ENCODE peak calls at places on chromosomes 2 and 18, in nine cellular contexts. B is foreskin fibroblast, E is spleen, F is cardiac muscle cell, N is kidney epithelial cell, Q is PC-9, Z is NB4, M is tibial artery, T is right lobe of liver. D is an unnamed sample.

GRCh38 chr2:55809875-55810620 is 113.5 kb downstream of the EFEMP1 start:
- DNase-seq in B (peak), E (no peak), F (peak), N (no peak), Q (peak), Z (no peak), M (peak), T (peak), D (no peak)

GRCh38 chr18:26436176-26437031 is 111.9 kb downstream of the KCTD1 start:
- DNase-seq in B (peak), E (no peak), F (peak), N (peak), Q (peak), Z (no peak), M (no peak), T (no peak), D (no peak)

GRCh38 chr2:109258905-109259540 is 130.0 kb downstream of the SH3RF3 start:
- DNase-seq in B (no peak), E (peak), F (no peak), N (no peak), Q (no peak), Z (no peak), M (peak), T (no peak), D (no peak)

GRCh38 chr18:5543854-5544389 is at the start of gene EPB41L3:
- DNase-seq in B (no peak), E (peak), F (peak), N (no peak), Q (no peak), Z (no peak), M (no peak), T (peak), D (no peak)

GRCh38 chr2:82839046-82839445 is 1620.0 kb downstream of the SUCLG1 start:
- DNase-seq in B (no peak), E (no peak), F (no peak), N (no peak), Q (no peak), Z (no peak), M (no peak), T (no peak), D (no peak)

GRCh38 chr18:23071285-23071684 is 64.0 kb upstream of the CABLES1 start:
- DNase-seq in B (no peak), E (peak), F (peak), N (no peak), Q (no peak), Z (peak), M (no peak), T (peak), D (peak)

GRCh38 chr2:9555338-9556120 is at the start of gene ADAM17:
- DNase-seq in B (peak), E (peak), F (peak), N (peak), Q (peak), Z (peak), M (peak), T (peak), D (peak)

GRCh38 chr2:169933124-169933711 is 106.0 kb downstream of the UBR3 start:
- DNase-seq in B (no peak), E (no peak), F (peak), N (peak), Q (no peak), Z (peak), M (no peak), T (no peak), D (no peak)

GRCh38 chr2:16614314-16614860 is 51.2 kb downstream of the CYRIA start:
- DNase-seq in B (no peak), E (no peak), F (peak), N (no peak), Q (peak), Z (no peak), M (no peak), T (no peak), D (no peak)

GRCh38 chr2:120108049-120108448 is 95.2 kb downstream of the EPB41L5 start:
- DNase-seq in B (peak), E (no peak), F (peak), N (peak), Q (peak), Z (no peak), M (no peak), T (no peak), D (no peak)

GRCh38 chr18:9335255-9336045 is 877 bp downstream of the TWSG1 start:
- DNase-seq in B (no peak), E (no peak), F (peak), N (no peak), Q (no peak), Z (peak), M (no peak), T (no peak), D (no peak)

GRCh38 chr2:237097911-237098702 is 12.4 kb downstream of the COPS8 start:
- DNase-seq in B (peak), E (no peak), F (peak), N (peak), Q (peak), Z (no peak), M (no peak), T (no peak), D (no peak)

GRCh38 chr2:65922030-65922429 is 489.6 kb upstream of the SPRED2 start:
- DNase-seq in B (no peak), E (no peak), F (no peak), N (no peak), Q (no peak), Z (no peak), M (no peak), T (no peak), D (no peak)

GRCh38 chr2:217775920-217776503 is 226.8 kb downstream of the TNS1 start:
- DNase-seq in B (no peak), E (no peak), F (no peak), N (no peak), Q (no peak), Z (no peak), M (no peak), T (no peak), D (no peak)

GRCh38 chr18:70234667-70235459 is 29.4 kb upstream of the RTTN start:
- DNase-seq in B (peak), E (no peak), F (peak), N (no peak), Q (no peak), Z (peak), M (no peak), T (no peak), D (no peak)

DNA sequence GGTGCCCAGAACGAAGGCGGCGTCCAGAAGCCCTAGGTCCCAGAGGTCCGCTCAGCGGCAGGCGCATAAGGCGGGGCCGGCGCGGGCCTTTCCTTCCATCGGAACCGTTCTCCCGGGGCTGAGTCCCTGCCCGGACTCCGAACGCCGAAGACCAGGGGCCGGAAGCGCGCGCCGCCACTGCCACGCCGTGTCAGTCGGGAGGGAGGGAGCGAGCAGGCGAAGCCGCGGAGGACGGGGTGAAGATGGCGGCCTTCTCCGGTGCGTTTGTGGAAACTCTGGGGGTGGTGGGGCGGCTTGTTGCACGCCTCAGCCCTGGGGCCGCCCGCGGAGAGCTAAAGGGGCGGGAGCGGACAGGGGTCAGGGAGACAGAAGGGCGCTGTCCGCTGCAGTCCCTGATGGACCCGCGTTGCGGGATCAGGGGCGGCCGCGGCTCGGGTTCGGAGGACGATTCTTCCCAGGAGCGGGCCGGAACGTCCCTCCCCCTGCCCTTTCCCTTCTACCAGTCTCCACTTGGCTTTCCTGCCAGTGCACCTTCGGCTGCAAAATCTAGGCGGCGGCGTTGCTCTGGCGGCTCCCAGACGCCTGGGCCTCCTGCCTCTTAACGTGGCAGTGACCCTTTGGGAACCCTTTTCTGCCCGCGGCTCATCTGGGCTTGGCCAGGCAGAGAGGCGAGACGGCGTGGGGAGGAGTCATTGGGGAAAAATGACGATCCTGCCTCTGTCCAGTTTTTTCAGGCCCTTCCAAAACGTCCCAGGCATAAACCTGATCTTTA is at the start of gene DDX1:
- DNase-seq in B (peak), E (peak), F (peak), N (no peak), Q (peak), Z (peak), M (peak), T (peak), D (peak)
- TF ChIP-seq CTCF in B (no peak), E (no peak), F (no peak), N (no peak), Q (no peak), Z (no peak), M (no peak), T (no peak), D (no peak)

GRCh38 chr2:219911541-219911940 is 284.1 kb downstream of the SLC4A3 start:
- DNase-seq in B (no peak), E (no peak), F (peak), N (no peak), Q (no peak), Z (no peak), M (no peak), T (no peak), D (no peak)

GRCh38 chr2:219905640-219906039 is 278.2 kb downstream of the SLC4A3 start:
- DNase-seq in B (no peak), E (no peak), F (no peak), N (no peak), Q (no peak), Z (no peak), M (no peak), T (no peak), D (no peak)

GRCh38 chr2:219906114-219906693 is 278.8 kb downstream of the SLC4A3 start:
- DNase-seq in B (no peak), E (no peak), F (peak), N (no peak), Q (no peak), Z (no peak), M (no peak), T (no peak), D (no peak)

GRCh38 chr2:219912530-219912929 is 285.1 kb downstream of the SLC4A3 start:
- DNase-seq in B (peak), E (no peak), F (peak), N (peak), Q (no peak), Z (no peak), M (no peak), T (no peak), D (no peak)

DNA sequence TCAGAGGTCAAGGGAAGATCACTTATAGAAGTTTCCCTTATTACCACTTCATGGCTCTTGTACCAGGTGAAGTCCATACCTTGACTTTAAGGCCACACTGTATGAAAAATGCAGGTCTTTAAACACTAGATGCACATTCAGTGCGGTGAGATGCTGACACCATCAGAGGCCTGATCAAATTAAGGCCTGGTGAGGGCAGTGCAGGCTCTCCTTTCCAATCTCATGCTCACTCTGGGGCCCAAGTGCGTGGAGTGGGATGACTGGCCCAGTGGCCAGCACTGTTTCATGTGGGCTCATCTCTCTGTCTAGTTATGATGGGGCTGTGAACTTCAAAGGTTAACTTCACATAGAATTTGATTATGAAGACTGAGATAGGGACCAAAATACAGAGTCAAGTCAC is 281.1 kb downstream of the SLC4A3 start:
- DNase-seq in B (no peak), E (no peak), F (no peak), N (no peak), Q (no peak), Z (no peak), M (no peak), T (no peak), D (no peak)
- TF ChIP-seq CTCF in B (no peak), E (no peak), F (no peak), N (no peak), Q (no peak), Z (no peak), M (no peak), T (no peak), D (no peak)

GRCh38 chr2:160332318-160332717 is 132.2 kb upstream of the ITGB6 start:
- DNase-seq in B (no peak), E (no peak), F (peak), N (no peak), Q (no peak), Z (peak), M (no peak), T (no peak), D (no peak)
- TF ChIP-seq CTCF in B (no peak), E (no peak), F (no peak), N (no peak), Q (no peak), Z (no peak), M (no peak), T (peak), D (no peak)

DNA sequence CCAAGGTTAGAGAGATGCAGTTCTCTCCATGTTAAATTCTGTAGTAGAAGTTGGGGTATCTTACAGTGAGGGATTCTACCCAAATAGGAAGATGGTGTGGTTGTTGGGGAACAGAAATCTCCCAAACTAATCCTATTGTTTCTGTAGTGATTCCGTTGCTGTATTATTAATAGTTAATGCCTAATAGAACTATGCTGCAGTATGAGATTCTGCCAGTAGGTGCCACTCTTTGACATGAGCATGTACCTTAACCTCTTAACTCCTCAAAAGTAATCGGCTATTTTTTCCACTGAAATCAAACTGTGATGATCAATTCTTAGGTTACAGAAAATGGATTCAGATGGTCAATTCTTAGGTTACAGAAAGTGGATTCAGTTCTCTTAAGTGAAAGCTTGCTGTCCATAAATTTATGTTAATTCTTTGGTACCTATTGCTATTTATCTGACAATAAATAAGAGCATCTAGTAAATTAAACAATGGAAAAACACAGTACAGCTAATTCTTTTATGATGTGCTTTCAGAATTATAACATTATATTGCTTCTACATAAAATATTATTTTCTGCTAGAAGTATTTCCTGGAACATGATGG is 97.9 kb upstream of the DLX2 start:
- DNase-seq in B (peak), E (no peak), F (peak), N (no peak), Q (no peak), Z (peak), M (no peak), T (no peak), D (no peak)
- TF ChIP-seq CTCF in B (peak), E (peak), F (peak), N (peak), Q (peak), Z (peak), M (peak), T (peak), D (no peak)

DNA sequence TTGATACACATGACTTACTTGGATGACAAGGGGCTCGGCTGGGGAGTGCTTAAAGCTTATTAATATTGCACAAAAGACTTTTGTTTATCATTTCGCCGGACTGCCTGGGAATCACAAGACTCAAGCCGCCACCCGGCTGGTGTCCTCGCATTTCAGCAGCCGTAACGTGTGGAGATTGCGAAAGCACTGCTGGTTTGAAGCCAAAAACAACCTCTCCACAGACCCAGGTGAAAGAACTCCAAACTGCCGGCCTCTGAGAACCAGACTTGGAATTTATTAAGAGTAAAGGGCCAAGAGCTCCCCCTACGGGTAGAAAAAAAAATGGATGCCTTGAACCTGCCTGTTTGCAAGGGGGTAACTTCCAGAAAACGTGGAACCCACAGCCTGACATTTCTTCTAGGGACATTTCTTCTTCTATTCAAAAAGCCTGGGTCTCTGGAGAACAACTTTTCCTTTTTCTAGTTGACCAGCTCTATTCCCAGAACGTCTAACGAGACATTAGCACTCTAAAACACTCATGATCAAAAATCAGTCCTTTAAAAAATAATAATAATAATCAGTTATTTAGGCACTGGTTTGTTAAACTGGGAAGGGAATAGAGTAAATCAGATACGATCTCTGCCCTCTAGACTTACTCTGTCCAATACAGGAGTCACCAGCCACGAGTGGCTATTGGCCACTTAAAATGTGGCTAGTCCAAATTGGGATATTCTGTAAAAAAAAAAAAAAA is 216.3 kb downstream of the C1D start:
- DNase-seq in B (peak), E (no peak), F (peak), N (peak), Q (peak), Z (peak), M (peak), T (peak), D (no peak)
- TF ChIP-seq CTCF in B (peak), E (no peak), F (peak), N (peak), Q (peak), Z (peak), M (peak), T (peak), D (peak)

GRCh38 chr2:215530191-215530968 is 94.5 kb upstream of the FN1 start:
- DNase-seq in B (peak), E (no peak), F (peak), N (no peak), Q (no peak), Z (no peak), M (no peak), T (no peak), D (no peak)

GRCh38 chr2:215528555-215528954 is 92.7 kb upstream of the FN1 start:
- DNase-seq in B (peak), E (no peak), F (peak), N (peak), Q (no peak), Z (no peak), M (no peak), T (no peak), D (no peak)

GRCh38 chr2:215531284-215531683 is 95.4 kb upstream of the FN1 start:
- DNase-seq in B (no peak), E (no peak), F (peak), N (no peak), Q (no peak), Z (no peak), M (no peak), T (no peak), D (no peak)

GRCh38 chr2:215529271-215529670 is 93.4 kb upstream of the FN1 start:
- DNase-seq in B (peak), E (no peak), F (peak), N (no peak), Q (peak), Z (no peak), M (no peak), T (no peak), D (no peak)

DNA sequence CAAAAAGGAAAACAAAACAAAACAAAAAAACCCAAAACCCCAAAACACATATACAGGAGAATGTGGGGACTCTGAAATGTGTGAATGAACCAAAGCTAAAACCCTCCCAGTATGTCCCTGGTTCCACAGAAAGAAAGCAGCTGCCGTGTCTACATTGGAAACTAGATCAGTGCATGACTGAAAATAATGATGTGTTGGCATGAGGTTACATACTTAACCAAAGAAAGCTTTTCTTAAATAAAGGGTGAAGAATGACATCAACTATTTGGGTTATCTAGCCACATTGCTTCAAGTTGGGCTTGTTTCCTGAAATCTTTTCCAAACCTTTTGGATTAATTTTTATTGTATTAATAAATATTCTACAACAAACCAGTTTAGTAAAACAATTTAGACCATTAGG is 91.9 kb upstream of the FN1 start:
- DNase-seq in B (peak), E (no peak), F (peak), N (no peak), Q (no peak), Z (no peak), M (no peak), T (no peak), D (no peak)
- TF ChIP-seq CTCF in B (no peak), E (no peak), F (no peak), N (no peak), Q (no peak), Z (no peak), M (no peak), T (no peak), D (no peak)

GRCh38 chr2:214549946-214550345 is 139.1 kb downstream of the VWC2L start:
- DNase-seq in B (no peak), E (no peak), F (no peak), N (no peak), Q (no peak), Z (no peak), M (no peak), T (no peak), D (no peak)
- TF ChIP-seq CTCF in B (no peak), E (no peak), F (no peak), N (no peak), Q (no peak), Z (no peak), M (no peak), T (no peak), D (no peak)

GRCh38 chr18:3649135-3649558 is 199.2 kb downstream of the TGIF1 start:
- DNase-seq in B (no peak), E (no peak), F (no peak), N (no peak), Q (no peak), Z (no peak), M (no peak), T (no peak), D (no peak)
- TF ChIP-seq CTCF in B (no peak), E (no peak), F (no peak), N (no peak), Q (no peak), Z (no peak), M (no peak), T (no peak), D (no peak)